ENCODE peak calls at places on chromosome 13, in nine cellular contexts. K is COR-L47; E is fibroblast of mammary gland; J is B cell; Y is BJ; L is AG10803; Z is left colon; Q is DMS 273 treated with DMSO at 0.1 percent for 48 hours; R is stimulated activated CD8-positive, alpha-beta memory T cell treated with anti-CD3 and anti-CD28 coated beads, Interleukin-2, amount 100 ng/mL, for 48 hours. W is an unnamed sample.

GRCh38 chr13:32246468-32246867 is 68.7 kb downstream of the ZAR1L start:
- DNase-seq in K (peak; percentile 46), E (peak; percentile 83), J (no peak), Y (no peak), L (peak; percentile 59), Z (peak; percentile 38), Q (no peak), R (peak; percentile 29), W (no peak)

GRCh38 chr13:62320129-62320724 is 904.6 kb upstream of the PCDH20 start:
- DNase-seq in K (peak; percentile 54), E (peak; percentile 49), J (no peak), Y (no peak), L (peak; percentile 11), Z (no peak), Q (no peak), R (no peak), W (peak; percentile 55)

GRCh38 chr13:46571941-46572340 is 19.0 kb downstream of the LRCH1 start:
- DNase-seq in K (no peak), E (no peak), J (no peak), Y (no peak), L (no peak), Z (no peak), Q (no peak), R (no peak), W (no peak)

GRCh38 chr13:76879211-76879875 is 6.9 kb downstream of the KCTD12 start:
- DNase-seq in K (no peak), E (peak; percentile 86), J (peak; percentile 68), Y (no peak), L (peak; percentile 90), Z (peak; percentile 41), Q (no peak), R (peak; percentile 39), W (no peak)

GRCh38 chr13:80630685-80631121 is 289.8 kb upstream of the SPRY2 start:
- DNase-seq in K (no peak), E (peak; percentile 78), J (no peak), Y (no peak), L (no peak), Z (no peak), Q (no peak), R (no peak), W (peak; percentile 51)

GRCh38 chr13:20264271-20265018 is 32.3 kb upstream of the GJB6 start:
- DNase-seq in K (no peak), E (no peak), J (no peak), Y (no peak), L (no peak), Z (no peak), Q (no peak), R (no peak), W (no peak)

GRCh38 chr13:49348748-49349147 is 95.1 kb downstream of the CAB39L start:
- DNase-seq in K (no peak), E (no peak), J (no peak), Y (no peak), L (no peak), Z (no peak), Q (no peak), R (no peak), W (no peak)

GRCh38 chr13:44232729-44233128 is 140.9 kb upstream of the SERP2 start:
- DNase-seq in K (no peak), E (no peak), J (no peak), Y (no peak), L (no peak), Z (no peak), Q (no peak), R (no peak), W (no peak)

GRCh38 chr13:112689498-112690241 is at the start of gene ATP11A:
- DNase-seq in K (peak; percentile 96), E (peak; percentile 84), J (peak; percentile 65), Y (peak; percentile 50), L (peak; percentile 92), Z (peak; percentile 87), Q (no peak), R (peak; percentile 70), W (peak; percentile 77)

GRCh38 chr13:113090415-113090770 is 15.2 kb upstream of the F7 start:
- DNase-seq in K (no peak), E (no peak), J (no peak), Y (no peak), L (no peak), Z (no peak), Q (no peak), R (no peak), W (no peak)

GRCh38 chr13:30616927-30617314 is 799 bp upstream of the USPL1 start:
- DNase-seq in K (peak; percentile 62), E (peak; percentile 93), J (peak; percentile 75), Y (peak; percentile 56), L (peak; percentile 90), Z (peak; percentile 71), Q (peak; percentile 76), R (no peak), W (peak; percentile 60)

GRCh38 chr13:24274452-24274971 is 34.9 kb upstream of the C1QTNF9 start:
- DNase-seq in K (no peak), E (no peak), J (peak; percentile 79), Y (no peak), L (no peak), Z (peak; percentile 52), Q (no peak), R (peak; percentile 56), W (no peak)

GRCh38 chr13:79385694-79386093 is 20.4 kb downstream of the RBM26 start:
- DNase-seq in K (no peak), E (peak; percentile 38), J (no peak), Y (no peak), L (no peak), Z (no peak), Q (no peak), R (no peak), W (no peak)

GRCh38 chr13:110676511-110677204 is 29.3 kb downstream of the CARS2 start:
- DNase-seq in K (no peak), E (no peak), J (peak; percentile 84), Y (no peak), L (no peak), Z (no peak), Q (no peak), R (peak; percentile 45), W (no peak)

GRCh38 chr13:27449081-27449603 is 1.2 kb downstream of the MTIF3 start:
- DNase-seq in K (no peak), E (no peak), J (no peak), Y (no peak), L (no peak), Z (no peak), Q (no peak), R (no peak), W (no peak)

GRCh38 chr13:108959254-108959653 is 329.8 kb downstream of the MYO16 start:
- DNase-seq in K (no peak), E (no peak), J (no peak), Y (no peak), L (peak; percentile 25), Z (no peak), Q (no peak), R (no peak), W (no peak)

GRCh38 chr13:112056284-112056727 is 10.6 kb upstream of the SOX1 start:
- DNase-seq in K (peak; percentile 52), E (no peak), J (no peak), Y (no peak), L (no peak), Z (no peak), Q (no peak), R (no peak), W (peak; percentile 56)

GRCh38 chr13:26867451-26868067 is 107.0 kb upstream of the GPR12 start:
- DNase-seq in K (no peak), E (peak; percentile 21), J (no peak), Y (no peak), L (peak; percentile 15), Z (no peak), Q (no peak), R (no peak), W (no peak)

GRCh38 chr13:99258210-99258860 is at the start of gene GPR18:
- DNase-seq in K (no peak), E (no peak), J (no peak), Y (no peak), L (no peak), Z (no peak), Q (no peak), R (no peak), W (no peak)

GRCh38 chr13:113023217-113023597 is 54.2 kb downstream of the MCF2L start:
- DNase-seq in K (no peak), E (no peak), J (no peak), Y (no peak), L (no peak), Z (no peak), Q (no peak), R (no peak), W (no peak)

GRCh38 chr13:32456591-32456990 is 28.7 kb upstream of the N4BP2L1 start:
- DNase-seq in K (no peak), E (no peak), J (no peak), Y (no peak), L (no peak), Z (no peak), Q (no peak), R (no peak), W (no peak)

GRCh38 chr13:113548171-113548641 is 36.3 kb upstream of the TFDP1 start:
- DNase-seq in K (no peak), E (peak; percentile 66), J (no peak), Y (no peak), L (peak; percentile 38), Z (peak; percentile 22), Q (no peak), R (no peak), W (no peak)

GRCh38 chr13:101681834-101682233 is 229.4 kb downstream of the ITGBL1 start:
- DNase-seq in K (no peak), E (peak; percentile 50), J (no peak), Y (no peak), L (peak; percentile 11), Z (no peak), Q (no peak), R (no peak), W (no peak)

GRCh38 chr13:73056054-73056962 is 2.5 kb upstream of the KLF5 start:
- DNase-seq in K (no peak), E (peak; percentile 80), J (no peak), Y (no peak), L (peak; percentile 82), Z (no peak), Q (no peak), R (no peak), W (no peak)